ENCODE peak calls at places on chromosomes 16 and 17, in seven cellular contexts. O is ovary, Y is prostate gland, A is body of pancreas, W is heart left ventricle, X is suprapubic skin, N is spleen. V is an unnamed sample. For H3K4me1, the result is how much of the 10 kb centered on the place peaks cover.

GRCh38 chr17:67111808-67112207 is 67.5 kb downstream of the CACNG1 start:
- DNase-seq in O (no peak), Y (no peak), A (no peak), W (no peak), X (no peak), N (no peak), V (no peak)

GRCh38 chr16:23025692-23026305 is 123.5 kb downstream of the USP31 start:
- DNase-seq in O (no peak), Y (no peak), A (no peak), W (no peak), X (no peak), N (no peak), V (no peak)

GRCh38 chr16:66265106-66265415 is 101.4 kb upstream of the CDH5 start:
- DNase-seq in O (no peak), Y (no peak), A (no peak), W (no peak), X (peak), N (no peak), V (no peak)

GRCh38 chr17:10557422-10557821 is 8.0 kb upstream of the MYH2 start:
- DNase-seq in O (no peak), Y (no peak), A (no peak), W (no peak), X (no peak), N (no peak), V (no peak)

GRCh38 chr17:33241390-33241789 is 51.7 kb downstream of the ASIC2 start:
- DNase-seq in O (no peak), Y (no peak), A (no peak), W (no peak), X (no peak), N (no peak), V (no peak)

GRCh38 chr16:51157698-51158097 is 6.6 kb upstream of the SALL1 start:
- DNase-seq in O (no peak), Y (no peak), A (no peak), W (no peak), X (no peak), N (no peak), V (no peak)

GRCh38 chr16:974001-974601 is 3.3 kb upstream of the LMF1 start:
- DNase-seq in O (no peak), Y (no peak), A (no peak), W (no peak), X (no peak), N (no peak), V (no peak)

GRCh38 chr17:78400581-78401240 is 22.3 kb downstream of the PGS1 start:
- DNase-seq in O (no peak), Y (no peak), A (no peak), W (no peak), X (no peak), N (no peak), V (no peak)

GRCh38 chr17:44775838-44776621 is 17.2 kb downstream of the ADAM11 start:
- DNase-seq in O (no peak), Y (no peak), A (peak), W (peak), X (no peak), N (no peak), V (no peak)
- TF ChIP-seq POLR2A in O (no peak), Y (no peak), A (no peak), W (no peak), X (no peak), N (no peak), V (no peak)

GRCh38 chr16:49958474-49958873 is 66.6 kb upstream of the CNEP1R1 start:
- DNase-seq in O (no peak), Y (no peak), A (no peak), W (no peak), X (no peak), N (no peak), V (no peak)
- H3K4me1 ChIP-seq in O (under half), Y (under half), A (under half), W (under half), X (under half), N (under half), V (under half)

DNA sequence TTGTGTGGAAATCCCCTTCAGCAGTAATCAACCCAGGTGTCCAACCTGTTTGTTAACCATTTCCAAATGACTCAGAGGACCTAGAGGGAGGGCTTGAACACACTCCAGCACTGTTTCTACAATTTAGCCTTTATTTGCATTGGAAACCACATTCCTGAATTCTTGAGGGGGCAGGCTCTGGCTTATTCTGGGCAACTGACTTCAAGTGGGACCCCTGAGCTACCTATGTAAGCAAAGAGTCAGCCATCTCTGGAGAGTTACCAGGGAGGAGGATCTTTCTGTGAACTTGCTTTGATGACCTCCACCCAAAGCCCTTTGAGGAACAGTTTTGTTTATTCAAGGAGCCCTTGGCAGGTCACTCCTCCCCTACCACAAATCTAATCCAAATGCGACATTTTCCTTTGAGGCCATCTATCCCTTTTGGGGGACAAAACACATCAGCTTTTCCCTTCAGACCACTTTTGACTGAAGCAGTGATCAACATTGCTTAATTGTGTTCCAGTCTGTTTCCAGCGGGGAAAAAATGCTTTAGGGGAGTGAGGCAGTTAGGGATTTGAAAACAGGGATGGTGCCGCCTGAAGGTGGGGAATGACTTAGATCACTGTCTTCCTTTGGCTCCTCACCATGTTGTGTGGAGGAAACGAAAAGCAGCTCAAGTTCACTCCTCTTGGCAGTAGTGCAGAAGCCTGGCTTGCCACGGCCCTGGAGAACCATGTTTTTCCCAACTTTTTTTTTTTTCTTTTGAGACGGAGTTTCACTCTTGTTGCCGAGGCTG is 46.2 kb downstream of the TUBD1 start:
- DNase-seq in O (peak), Y (peak), A (peak), W (no peak), X (peak), N (no peak), V (no peak)
- TF ChIP-seq POLR2A in O (no peak), Y (no peak), A (no peak), W (no peak), X (no peak), N (no peak), V (no peak)

DNA sequence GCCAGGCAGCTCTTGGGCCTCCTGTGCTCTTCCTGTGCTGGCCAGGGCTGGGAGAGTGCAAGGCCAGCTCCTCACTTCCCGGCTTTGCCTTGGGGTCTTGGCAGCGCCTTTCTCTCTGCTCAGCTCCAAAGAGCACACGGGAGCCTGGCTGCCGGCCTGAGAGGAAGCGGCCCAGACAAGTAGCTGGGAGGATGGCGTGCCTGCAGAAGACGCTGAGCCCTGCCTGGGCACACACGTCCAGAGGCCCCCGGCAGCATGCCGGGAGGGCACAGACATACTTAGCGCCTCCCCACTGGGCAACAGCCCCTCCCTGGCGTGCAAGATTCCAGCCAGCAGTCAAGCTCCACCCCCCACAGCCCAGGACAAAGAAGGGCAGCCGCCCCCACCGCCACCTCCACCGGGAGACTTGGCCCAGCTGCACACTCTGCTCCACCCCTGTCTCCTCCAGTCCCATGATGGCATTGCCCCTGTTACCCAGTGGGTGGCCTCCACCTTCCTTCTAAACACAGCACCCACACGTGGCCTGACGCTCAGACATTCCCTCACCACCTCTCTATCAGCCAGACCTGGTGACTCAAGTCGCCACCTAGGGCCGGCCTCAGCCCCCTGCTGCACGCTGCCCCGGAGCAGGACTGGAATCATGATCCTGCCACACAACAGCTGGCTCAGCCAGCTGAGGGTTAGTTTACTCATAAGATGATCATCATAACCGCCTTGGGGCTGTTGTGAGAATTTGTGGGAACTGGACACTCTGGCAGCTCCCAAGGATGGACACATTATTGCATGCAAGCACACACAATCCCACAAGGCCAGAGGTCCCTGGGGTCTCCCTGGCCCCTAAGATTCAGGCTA is 12.4 kb downstream of the SGCA start:
- DNase-seq in O (peak), Y (peak), A (peak), W (peak), X (no peak), N (peak), V (peak)
- H3K4me1 ChIP-seq in O (under half), Y (under half), A (under half), W (half or more), X (half or more), N (under half), V (under half)

GRCh38 chr16:69310479-69311114 is 553 bp upstream of the VPS4A start:
- DNase-seq in O (no peak), Y (no peak), A (no peak), W (no peak), X (no peak), N (no peak), V (no peak)

GRCh38 chr16:69313469-69313868 is 2.3 kb downstream of the VPS4A start:
- DNase-seq in O (no peak), Y (no peak), A (no peak), W (no peak), X (no peak), N (no peak), V (no peak)

GRCh38 chr16:69309316-69309715 is 1.8 kb upstream of the VPS4A start:
- DNase-seq in O (no peak), Y (no peak), A (no peak), W (no peak), X (no peak), N (peak), V (no peak)

GRCh38 chr16:69311533-69312388 is 611 bp downstream of the VPS4A start:
- DNase-seq in O (peak), Y (no peak), A (peak), W (peak), X (no peak), N (peak), V (no peak)

GRCh38 chr16:69311115-69311532 is at the start of gene VPS4A:
- DNase-seq in O (peak), Y (peak), A (peak), W (peak), X (peak), N (peak), V (peak)
- TF ChIP-seq POLR2A in O (peak), Y (peak), A (peak), W (no peak), X (peak), N (no peak), V (no peak)

GRCh38 chr17:61695779-61696337 is 104.8 kb upstream of the NACA2 start:
- DNase-seq in O (no peak), Y (no peak), A (no peak), W (no peak), X (no peak), N (no peak), V (no peak)
- H3K4me1 ChIP-seq in O (under half), Y (under half), A (under half), W (under half), X (under half), N (under half), V (under half)

V was measured in breast epithelium.